ENCODE peak calls at places on chromosomes 4 and X, in seven cellular contexts. One of them, this sample, is unnamed.
A peak's percentile ranks its signal among the peaks of the same experiment; 100 is the strongest.

GRCh38 chr4:78720994-78721677 is 55.0 kb upstream of the BMP2K start:
- DNase-seq in psoas muscle: no peak
- DNase-seq in CD4-positive, alpha-beta T cell: no peak
- DNase-seq in HCT116: no peak
- DNase-seq in fibroblast of pulmonary artery: no peak
- DNase-seq in GM06990: peak; percentile 41
- DNase-seq in GM12878: no peak
- DNase-seq in this sample: peak; percentile 35

GRCh38 chr4:42397256-42397634 is at the start of gene SHISA3:
- DNase-seq in GM12878: no peak
- DNase-seq in fibroblast of pulmonary artery: peak; percentile 52
- DNase-seq in psoas muscle: peak; percentile 46
- DNase-seq in GM06990: peak; percentile 68
- DNase-seq in HCT116: no peak
- DNase-seq in CD4-positive, alpha-beta T cell: no peak
- DNase-seq in this sample: peak; percentile 37

GRCh38 chr4:3663791-3664190 is 102.4 kb upstream of the ADRA2C start:
- DNase-seq in HCT116: no peak
- DNase-seq in fibroblast of pulmonary artery: no peak
- DNase-seq in CD4-positive, alpha-beta T cell: no peak
- DNase-seq in GM12878: no peak
- DNase-seq in psoas muscle: no peak
- DNase-seq in GM06990: no peak
- DNase-seq in this sample: no peak

GRCh38 chr4:133003169-133003568 is 145.9 kb upstream of the PCDH10 start:
- DNase-seq in fibroblast of pulmonary artery: no peak
- DNase-seq in CD4-positive, alpha-beta T cell: no peak
- DNase-seq in HCT116: no peak
- DNase-seq in psoas muscle: no peak
- DNase-seq in GM12878: no peak
- DNase-seq in GM06990: no peak
- DNase-seq in this sample: no peak

GRCh38 chr4:113148925-113149324 is 99.5 kb downstream of the ANK2 start:
- DNase-seq in HCT116: no peak
- DNase-seq in psoas muscle: no peak
- DNase-seq in fibroblast of pulmonary artery: no peak
- DNase-seq in CD4-positive, alpha-beta T cell: no peak
- DNase-seq in GM06990: no peak
- DNase-seq in GM12878: no peak
- DNase-seq in this sample: no peak

GRCh38 chr4:147773261-147774184 is 41.6 kb downstream of the ARHGAP10 start:
- DNase-seq in GM06990: no peak
- DNase-seq in fibroblast of pulmonary artery: peak; percentile 51
- DNase-seq in psoas muscle: no peak
- DNase-seq in GM12878: no peak
- DNase-seq in HCT116: no peak
- DNase-seq in CD4-positive, alpha-beta T cell: no peak
- DNase-seq in this sample: no peak

GRCh38 chr4:70158576-70158975 is 4.5 kb downstream of the PRR27 start:
- DNase-seq in CD4-positive, alpha-beta T cell: no peak
- DNase-seq in GM06990: no peak
- DNase-seq in psoas muscle: no peak
- DNase-seq in fibroblast of pulmonary artery: no peak
- DNase-seq in HCT116: no peak
- DNase-seq in GM12878: no peak
- DNase-seq in this sample: no peak

GRCh38 chrX:106168107-106168506 is at the start of gene PWWP3B:
- DNase-seq in fibroblast of pulmonary artery: peak; percentile 69
- DNase-seq in CD4-positive, alpha-beta T cell: no peak
- DNase-seq in psoas muscle: peak; percentile 48
- DNase-seq in HCT116: peak; percentile 38
- DNase-seq in GM06990: no peak
- DNase-seq in GM12878: no peak
- DNase-seq in this sample: peak; percentile 26

GRCh38 chr4:114093221-114093715 is 113.8 kb upstream of the ARSJ start:
- DNase-seq in GM12878: no peak
- DNase-seq in HCT116: no peak
- DNase-seq in fibroblast of pulmonary artery: no peak
- DNase-seq in CD4-positive, alpha-beta T cell: no peak
- DNase-seq in psoas muscle: no peak
- DNase-seq in GM06990: no peak
- DNase-seq in this sample: no peak

GRCh38 chrX:115494133-115494532 is 66.8 kb upstream of the PLS3 start:
- DNase-seq in CD4-positive, alpha-beta T cell: no peak
- DNase-seq in GM12878: no peak
- DNase-seq in fibroblast of pulmonary artery: no peak
- DNase-seq in HCT116: no peak
- DNase-seq in GM06990: no peak
- DNase-seq in psoas muscle: no peak
- DNase-seq in this sample: no peak

GRCh38 chrX:146863566-146863965 is 49.0 kb upstream of the CXorf51A start:
- DNase-seq in GM06990: no peak
- DNase-seq in CD4-positive, alpha-beta T cell: no peak
- DNase-seq in HCT116: no peak
- DNase-seq in psoas muscle: no peak
- DNase-seq in fibroblast of pulmonary artery: no peak
- DNase-seq in GM12878: no peak
- DNase-seq in this sample: no peak

GRCh38 chr4:11471613-11472012 is 42.9 kb upstream of the HS3ST1 start:
- DNase-seq in GM06990: peak; percentile 34
- DNase-seq in psoas muscle: no peak
- DNase-seq in GM12878: peak; percentile 39
- DNase-seq in fibroblast of pulmonary artery: peak; percentile 29
- DNase-seq in HCT116: no peak
- DNase-seq in CD4-positive, alpha-beta T cell: peak; percentile 21
- DNase-seq in this sample: no peak

GRCh38 chr4:121666091-121666679 is 30.6 kb downstream of the ANXA5 start:
- DNase-seq in GM12878: no peak
- DNase-seq in fibroblast of pulmonary artery: no peak
- DNase-seq in psoas muscle: peak; percentile 68
- DNase-seq in HCT116: no peak
- DNase-seq in CD4-positive, alpha-beta T cell: no peak
- DNase-seq in GM06990: no peak
- DNase-seq in this sample: no peak

GRCh38 chr4:14871676-14872430 is 130.4 kb upstream of the CPEB2 start:
- DNase-seq in HCT116: peak; percentile 2
- DNase-seq in psoas muscle: no peak
- DNase-seq in CD4-positive, alpha-beta T cell: peak; percentile 10
- DNase-seq in fibroblast of pulmonary artery: no peak
- DNase-seq in GM06990: no peak
- DNase-seq in GM12878: no peak
- DNase-seq in this sample: no peak

GRCh38 chrX:1592128-1592862 is 891 bp downstream of the AKAP17A start:
- DNase-seq in CD4-positive, alpha-beta T cell: no peak
- DNase-seq in fibroblast of pulmonary artery: peak; percentile 39
- DNase-seq in psoas muscle: no peak
- DNase-seq in HCT116: no peak
- DNase-seq in GM12878: no peak
- DNase-seq in GM06990: peak; percentile 62
- DNase-seq in this sample: no peak

GRCh38 chr4:101169044-101170014 is 178.0 kb downstream of the PPP3CA start:
- DNase-seq in fibroblast of pulmonary artery: peak; percentile 81
- DNase-seq in CD4-positive, alpha-beta T cell: peak; percentile 22
- DNase-seq in psoas muscle: peak; percentile 51
- DNase-seq in HCT116: peak; percentile 84
- DNase-seq in GM12878: peak; percentile 47
- DNase-seq in GM06990: peak; percentile 7
- DNase-seq in this sample: no peak

GRCh38 chr4:77599378-77599777 is 6.2 kb upstream of the CXCL13 start:
- DNase-seq in fibroblast of pulmonary artery: peak; percentile 59
- DNase-seq in HCT116: peak; percentile 53
- DNase-seq in psoas muscle: no peak
- DNase-seq in GM12878: no peak
- DNase-seq in CD4-positive, alpha-beta T cell: no peak
- DNase-seq in GM06990: no peak
- DNase-seq in this sample: no peak

GRCh38 chr4:103307479-103308042 is 109.4 kb upstream of the CENPE start:
- DNase-seq in GM12878: no peak
- DNase-seq in GM06990: no peak
- DNase-seq in HCT116: no peak
- DNase-seq in fibroblast of pulmonary artery: no peak
- DNase-seq in CD4-positive, alpha-beta T cell: no peak
- DNase-seq in psoas muscle: no peak
- DNase-seq in this sample: no peak

GRCh38 chr4:78509030-78509429 is 42.5 kb upstream of the ANXA3 start:
- DNase-seq in GM06990: no peak
- DNase-seq in GM12878: no peak
- DNase-seq in CD4-positive, alpha-beta T cell: no peak
- DNase-seq in psoas muscle: no peak
- DNase-seq in HCT116: no peak
- DNase-seq in fibroblast of pulmonary artery: no peak
- DNase-seq in this sample: no peak

GRCh38 chrX:17559728-17560379 is 177.4 kb upstream of the SCML1 start:
- DNase-seq in CD4-positive, alpha-beta T cell: no peak
- DNase-seq in GM12878: no peak
- DNase-seq in fibroblast of pulmonary artery: peak; percentile 65
- DNase-seq in psoas muscle: no peak
- DNase-seq in HCT116: peak; percentile 42
- DNase-seq in GM06990: no peak
- DNase-seq in this sample: no peak

GRCh38 chrX:110224926-110225617 is 92.8 kb downstream of the AMMECR1 start:
- DNase-seq in GM06990: no peak
- DNase-seq in GM12878: no peak
- DNase-seq in HCT116: no peak
- DNase-seq in psoas muscle: no peak
- DNase-seq in CD4-positive, alpha-beta T cell: no peak
- DNase-seq in fibroblast of pulmonary artery: no peak
- DNase-seq in this sample: no peak

GRCh38 chrX:70088281-70088680 is 26.0 kb downstream of the OTUD6A start:
- DNase-seq in fibroblast of pulmonary artery: peak; percentile 16
- DNase-seq in HCT116: no peak
- DNase-seq in psoas muscle: no peak
- DNase-seq in GM06990: no peak
- DNase-seq in GM12878: no peak
- DNase-seq in CD4-positive, alpha-beta T cell: no peak
- DNase-seq in this sample: no peak

GRCh38 chr4:108881190-108881589 is 118.3 kb upstream of the ETNPPL start:
- DNase-seq in fibroblast of pulmonary artery: peak; percentile 92
- DNase-seq in CD4-positive, alpha-beta T cell: no peak
- DNase-seq in GM12878: no peak
- DNase-seq in psoas muscle: no peak
- DNase-seq in GM06990: no peak
- DNase-seq in HCT116: no peak
- DNase-seq in this sample: no peak

GRCh38 chr4:101621120-101621519 is 169.4 kb upstream of the BANK1 start:
- DNase-seq in CD4-positive, alpha-beta T cell: no peak
- DNase-seq in GM12878: no peak
- DNase-seq in fibroblast of pulmonary artery: peak; percentile 39
- DNase-seq in psoas muscle: no peak
- DNase-seq in GM06990: no peak
- DNase-seq in HCT116: no peak
- DNase-seq in this sample: no peak

GRCh38 chr4:138400528-138400927 is 158.4 kb upstream of the SLC7A11 start:
- DNase-seq in HCT116: no peak
- DNase-seq in GM06990: no peak
- DNase-seq in fibroblast of pulmonary artery: no peak
- DNase-seq in CD4-positive, alpha-beta T cell: no peak
- DNase-seq in GM12878: no peak
- DNase-seq in psoas muscle: no peak
- DNase-seq in this sample: no peak

GRCh38 chrX:5236749-5237148 is 991.9 kb downstream of the NLGN4X start:
- DNase-seq in GM06990: no peak
- DNase-seq in psoas muscle: no peak
- DNase-seq in HCT116: no peak
- DNase-seq in CD4-positive, alpha-beta T cell: no peak
- DNase-seq in fibroblast of pulmonary artery: no peak
- DNase-seq in GM12878: no peak
- DNase-seq in this sample: no peak

GRCh38 chrX:5233830-5234229 is 994.8 kb downstream of the NLGN4X start:
- DNase-seq in fibroblast of pulmonary artery: no peak
- DNase-seq in CD4-positive, alpha-beta T cell: no peak
- DNase-seq in HCT116: no peak
- DNase-seq in GM12878: no peak
- DNase-seq in GM06990: no peak
- DNase-seq in psoas muscle: no peak
- DNase-seq in this sample: no peak

DNA sequence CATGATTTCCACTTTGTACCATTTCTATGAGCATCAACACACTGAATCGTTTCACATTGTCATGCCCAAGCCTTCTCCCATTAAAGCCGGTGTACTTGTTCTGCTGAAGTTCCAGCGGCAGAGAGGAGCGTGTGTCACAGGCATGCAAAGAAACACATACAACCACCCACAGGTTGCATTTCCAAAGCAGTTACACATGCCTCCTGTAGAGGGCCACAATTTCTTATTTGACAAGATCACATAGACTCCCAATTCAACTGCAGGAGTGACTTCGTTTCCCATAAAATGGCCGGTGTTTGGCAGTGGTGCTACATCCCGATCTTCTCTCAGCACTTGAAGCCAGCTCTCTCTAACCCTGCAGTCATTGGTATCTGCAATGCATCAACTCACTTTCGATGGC is 992.6 kb downstream of the NLGN4X start:
- DNase-seq in GM06990: no peak
- DNase-seq in fibroblast of pulmonary artery: no peak
- DNase-seq in psoas muscle: no peak
- DNase-seq in CD4-positive, alpha-beta T cell: no peak
- DNase-seq in HCT116: no peak
- DNase-seq in GM12878: no peak
- DNase-seq in this sample: no peak
- TF ChIP-seq CTCF in GM06990: no peak
- TF ChIP-seq CTCF in fibroblast of pulmonary artery: no peak
- TF ChIP-seq CTCF in psoas muscle: no peak
- TF ChIP-seq CTCF in CD4-positive, alpha-beta T cell: no peak
- TF ChIP-seq CTCF in HCT116: no peak
- TF ChIP-seq CTCF in GM12878: no peak
- TF ChIP-seq CTCF in this sample: no peak

GRCh38 chr4:134911941-134912340 is 710.4 kb upstream of the PABPC4L start:
- DNase-seq in GM12878: no peak
- DNase-seq in CD4-positive, alpha-beta T cell: no peak
- DNase-seq in psoas muscle: no peak
- DNase-seq in fibroblast of pulmonary artery: no peak
- DNase-seq in GM06990: no peak
- DNase-seq in HCT116: no peak
- DNase-seq in this sample: no peak

GRCh38 chr4:134905061-134905460 is 703.5 kb upstream of the PABPC4L start:
- DNase-seq in GM12878: no peak
- DNase-seq in psoas muscle: no peak
- DNase-seq in CD4-positive, alpha-beta T cell: no peak
- DNase-seq in fibroblast of pulmonary artery: no peak
- DNase-seq in GM06990: no peak
- DNase-seq in HCT116: no peak
- DNase-seq in this sample: no peak

GRCh38 chr4:134906404-134907023 is 704.9 kb upstream of the PABPC4L start:
- DNase-seq in GM12878: no peak
- DNase-seq in CD4-positive, alpha-beta T cell: no peak
- DNase-seq in fibroblast of pulmonary artery: peak; percentile 25
- DNase-seq in GM06990: no peak
- DNase-seq in psoas muscle: no peak
- DNase-seq in HCT116: no peak
- DNase-seq in this sample: no peak
- TF ChIP-seq CTCF in GM12878: no peak
- TF ChIP-seq CTCF in CD4-positive, alpha-beta T cell: no peak
- TF ChIP-seq CTCF in fibroblast of pulmonary artery: peak; percentile 38
- TF ChIP-seq CTCF in GM06990: no peak
- TF ChIP-seq CTCF in psoas muscle: no peak
- TF ChIP-seq CTCF in HCT116: peak; percentile 23
- TF ChIP-seq CTCF in this sample: peak; percentile 25

GRCh38 chr4:5267418-5267817 is 216.1 kb downstream of the STK32B start:
- DNase-seq in HCT116: no peak
- DNase-seq in GM12878: no peak
- DNase-seq in fibroblast of pulmonary artery: no peak
- DNase-seq in psoas muscle: no peak
- DNase-seq in CD4-positive, alpha-beta T cell: no peak
- DNase-seq in GM06990: no peak
- DNase-seq in this sample: no peak
- TF ChIP-seq CTCF in HCT116: no peak
- TF ChIP-seq CTCF in GM12878: no peak
- TF ChIP-seq CTCF in fibroblast of pulmonary artery: no peak
- TF ChIP-seq CTCF in psoas muscle: no peak
- TF ChIP-seq CTCF in CD4-positive, alpha-beta T cell: no peak
- TF ChIP-seq CTCF in GM06990: no peak
- TF ChIP-seq CTCF in this sample: no peak

GRCh38 chr4:53656421-53656981 is 65.2 kb upstream of the LNX1 start:
- DNase-seq in HCT116: no peak
- DNase-seq in fibroblast of pulmonary artery: peak; percentile 71
- DNase-seq in GM12878: no peak
- DNase-seq in GM06990: no peak
- DNase-seq in CD4-positive, alpha-beta T cell: no peak
- DNase-seq in psoas muscle: no peak
- DNase-seq in this sample: no peak
- TF ChIP-seq CTCF in HCT116: peak; percentile 39
- TF ChIP-seq CTCF in fibroblast of pulmonary artery: peak; percentile 73
- TF ChIP-seq CTCF in GM12878: no peak
- TF ChIP-seq CTCF in GM06990: no peak
- TF ChIP-seq CTCF in CD4-positive, alpha-beta T cell: no peak
- TF ChIP-seq CTCF in psoas muscle: peak; percentile 15
- TF ChIP-seq CTCF in this sample: peak; percentile 29

This sample was measured in heart right ventricle.